ENCODE peak calls at places on chromosomes 16 and 17, in ten cellular contexts. M is neural progenitor cell, J is PC-9, Q is GM23338, X is osteoblast, W is HCT116, N is DND-41, H is GM23248, S is PC-3, G is fibroblast of lung. E is an unnamed sample.

GRCh38 chr17:41118721-41119120 is 548 bp upstream of the KRTAP4-11 start:
- DNase-seq in S (peak; percentile 60), W (no peak), X (no peak), M (no peak), G (peak; percentile 18), Q (no peak), J (no peak), H (no peak), N (no peak), E (no peak)

GRCh38 chr16:78503501-78504110 is 404.2 kb downstream of the WWOX start:
- DNase-seq in H (peak; percentile 52), M (peak; percentile 81), G (peak; percentile 45), X (no peak), S (peak; percentile 35), J (no peak), Q (peak; percentile 76), N (peak; percentile 53), W (peak; percentile 7), E (peak; percentile 49)

GRCh38 chr16:72939247-72939646 is 108.7 kb downstream of the ZFHX3 start:
- DNase-seq in G (peak; percentile 42), M (no peak), X (no peak), S (peak; percentile 56), H (peak; percentile 80), N (no peak), W (no peak), Q (no peak), J (no peak), E (peak; percentile 80)

GRCh38 chr16:84608281-84608680 is 9.6 kb downstream of the COTL1 start:
- DNase-seq in H (no peak), G (no peak), J (no peak), M (no peak), N (no peak), S (no peak), X (no peak), Q (no peak), W (no peak), E (no peak)

GRCh38 chr17:49108318-49108717 is 24.3 kb upstream of the B4GALNT2 start:
- DNase-seq in Q (peak; percentile 44), G (peak; percentile 91), S (peak; percentile 76), J (peak; percentile 77), X (peak; percentile 86), N (no peak), W (no peak), H (peak; percentile 77), M (no peak), E (no peak)

GRCh38 chr17:79951361-79952264 is 84.1 kb downstream of the TBC1D16 start:
- DNase-seq in S (no peak), H (peak; percentile 75), J (no peak), Q (no peak), W (no peak), X (peak; percentile 100), N (no peak), M (peak; percentile 72), G (peak; percentile 94), E (peak; percentile 17)

GRCh38 chr17:27977751-27978688 is 64.5 kb upstream of the NLK start:
- DNase-seq in G (no peak), H (peak; percentile 16), S (no peak), Q (no peak), W (no peak), M (no peak), X (no peak), N (no peak), J (no peak), E (no peak)

GRCh38 chr17:50125420-50125997 is 4.5 kb downstream of the SAMD14 start:
- DNase-seq in G (no peak), W (no peak), J (no peak), H (no peak), X (no peak), S (no peak), M (no peak), Q (no peak), N (no peak), E (no peak)

GRCh38 chr17:48576479-48577309 is 1.5 kb downstream of the HOXB4 start:
- DNase-seq in J (no peak), H (peak; percentile 68), G (peak; percentile 92), W (no peak), Q (no peak), X (no peak), S (peak; percentile 60), M (peak; percentile 46), N (no peak), E (peak; percentile 46)

GRCh38 chr17:64148699-64149098 is 18.8 kb upstream of the ERN1 start:
- DNase-seq in J (no peak), N (peak; percentile 19), Q (peak; percentile 14), M (no peak), H (peak; percentile 33), G (no peak), X (no peak), S (peak; percentile 41), W (no peak), E (no peak)

GRCh38 chr17:64146418-64147109 is 16.6 kb upstream of the ERN1 start:
- DNase-seq in G (peak; percentile 72), N (peak; percentile 63), J (peak; percentile 47), X (peak; percentile 75), S (peak; percentile 45), H (peak; percentile 76), Q (peak; percentile 57), W (no peak), M (peak; percentile 76), E (peak; percentile 28)

GRCh38 chr17:64149196-64149595 is 19.3 kb upstream of the ERN1 start:
- DNase-seq in Q (no peak), S (no peak), G (no peak), W (no peak), X (no peak), J (no peak), H (no peak), N (no peak), M (no peak), E (no peak)

GRCh38 chr17:64147110-64148016 is 17.4 kb upstream of the ERN1 start:
- DNase-seq in Q (peak; percentile 25), X (no peak), M (no peak), G (peak; percentile 35), J (peak; percentile 57), N (no peak), S (peak; percentile 52), H (peak; percentile 36), W (no peak), E (peak; percentile 90)

GRCh38 chr17:64148017-64148631 is 18.2 kb upstream of the ERN1 start:
- DNase-seq in W (no peak), M (no peak), H (peak; percentile 23), N (no peak), G (peak; percentile 45), J (no peak), X (no peak), Q (peak; percentile 25), S (peak; percentile 45), E (no peak)
- H2AFZ ChIP-seq in W (no peak overlapping the region), M (no peak overlapping the region), H (no peak overlapping the region), N (no peak overlapping the region), G (no peak overlapping the region), J (no peak overlapping the region), X (no peak overlapping the region), Q (no peak overlapping the region), S (no peak overlapping the region), E (no peak overlapping the region)

GRCh38 chr17:67718325-67718941 is 697 bp downstream of the NOL11 start:
- DNase-seq in Q (peak; percentile 53), H (peak; percentile 73), M (no peak), J (no peak), S (peak; percentile 64), N (peak; percentile 57), X (peak; percentile 77), W (no peak), G (peak; percentile 63), E (peak; percentile 46)
- H2AFZ ChIP-seq in Q (peak overlapping the region; percentile 72), H (peak overlapping the region; percentile 99), M (peak overlapping the region; percentile 67), J (peak overlapping the region; percentile 100), S (peak overlapping the region; percentile 87), N (peak overlapping the region; percentile 86), X (peak overlapping the region; percentile 100), W (no peak overlapping the region), G (peak overlapping the region; percentile 87), E (peak overlapping the region; percentile 64)

DNA sequence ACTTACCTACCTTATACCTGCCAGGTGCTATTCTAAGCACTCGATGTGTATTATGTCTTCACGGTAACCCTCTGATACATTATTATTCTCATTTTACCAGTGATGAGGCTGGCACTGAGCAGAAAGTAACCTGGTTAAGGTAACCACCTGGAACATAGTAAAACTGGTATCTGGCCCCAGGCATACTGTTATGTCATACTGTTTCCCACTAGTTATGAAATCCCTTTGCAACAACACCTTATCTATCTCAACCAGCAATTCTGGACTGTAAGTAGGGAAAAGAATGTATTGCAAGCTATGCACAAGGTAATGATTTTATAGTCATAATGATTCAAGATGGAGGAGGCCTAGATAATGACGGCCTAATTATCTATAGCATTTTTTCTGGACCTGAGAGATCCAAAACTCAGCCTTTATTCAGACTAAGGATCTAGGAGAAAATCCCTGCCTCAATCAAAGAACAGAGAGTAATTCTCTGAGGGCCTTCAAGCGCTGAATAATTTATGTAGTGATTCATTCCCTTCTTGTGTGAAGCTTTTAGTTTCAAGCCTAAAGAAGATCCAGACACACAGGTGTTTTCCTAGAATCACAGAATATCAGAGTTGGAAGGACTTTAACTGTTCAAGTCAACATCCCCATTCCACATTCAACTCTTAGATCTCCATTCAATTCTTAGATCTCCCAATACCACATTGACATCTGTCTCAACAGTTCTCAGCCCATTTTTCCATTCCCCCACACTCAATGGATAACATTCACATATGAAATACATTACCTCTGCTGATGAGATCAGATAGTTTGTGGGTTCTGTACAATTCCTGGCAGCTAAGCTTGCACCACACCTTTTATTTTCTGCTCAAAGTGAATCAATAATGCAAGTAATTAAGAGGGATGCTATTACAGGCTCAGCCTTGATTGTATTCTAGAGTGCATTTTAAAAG is 14.9 kb upstream of the MMD start:
- DNase-seq in G (no peak), H (no peak), Q (no peak), S (peak; percentile 29), X (no peak), N (no peak), J (peak; percentile 84), W (no peak), M (no peak), E (peak; percentile 93)
- H2AFZ ChIP-seq in G (no peak overlapping the region), H (no peak overlapping the region), Q (no peak overlapping the region), S (no peak overlapping the region), X (no peak overlapping the region), N (no peak overlapping the region), J (no peak overlapping the region), W (no peak overlapping the region), M (no peak overlapping the region), E (no peak overlapping the region)

GRCh38 chr16:30558789-30559377 is 709 bp upstream of the ZNF764 start:
- DNase-seq in J (no peak), X (no peak), N (no peak), M (no peak), H (no peak), S (no peak), G (no peak), Q (no peak), W (no peak), E (no peak)

GRCh38 chr16:30559690-30560089 is 1.5 kb upstream of the ZNF764 start:
- DNase-seq in H (no peak), X (no peak), M (no peak), Q (no peak), N (no peak), G (no peak), S (no peak), J (no peak), W (no peak), E (no peak)

GRCh38 chr16:30561212-30561816 is 3.1 kb upstream of the ZNF764 start:
- DNase-seq in M (peak; percentile 16), J (no peak), X (peak; percentile 86), W (no peak), N (no peak), S (no peak), Q (peak; percentile 69), G (no peak), H (no peak), E (no peak)

GRCh38 chr16:30565526-30565925 is 6.0 kb downstream of the ZNF688 start:
- DNase-seq in M (no peak), G (no peak), S (no peak), J (no peak), X (no peak), Q (no peak), W (no peak), H (no peak), N (no peak), E (no peak)

GRCh38 chr16:30562021-30562420 is 3.8 kb upstream of the ZNF764 start:
- DNase-seq in M (no peak), G (no peak), X (no peak), S (no peak), Q (peak; percentile 32), N (no peak), W (no peak), H (no peak), J (no peak), E (no peak)
- H2AFZ ChIP-seq in M (no peak overlapping the region), G (no peak overlapping the region), X (no peak overlapping the region), S (no peak overlapping the region), Q (peak overlapping the region; percentile 98), N (no peak overlapping the region), W (no peak overlapping the region), H (no peak overlapping the region), J (peak overlapping the region; percentile 76), E (no peak overlapping the region)

E was measured in trophoblast cell.